ENCODE peak calls at places on chromosomes 12 and 14, in four cellular contexts. One of them, this sample, is unnamed. For H3K9me3, the result is how much of the 10 kb centered on the place peaks cover.

GRCh38 chr12:94184995-94185711 is 36.8 kb downstream of the PLXNC1 start:
- DNase-seq in K562: no peak
- DNase-seq in HepG2: no peak
- DNase-seq in H1: no peak
- DNase-seq in this sample: no peak

GRCh38 chr12:118052324-118053070 is 8.5 kb downstream of the WSB2 start:
- DNase-seq in HepG2: peak
- DNase-seq in H1: no peak
- DNase-seq in K562: no peak
- DNase-seq in this sample: no peak

GRCh38 chr12:38156497-38157245 is 159.9 kb upstream of the ALG10B start:
- DNase-seq in K562: no peak
- DNase-seq in HepG2: no peak
- DNase-seq in H1: no peak
- DNase-seq in this sample: no peak

GRCh38 chr12:32454866-32455265 is 55.5 kb downstream of the FGD4 start:
- DNase-seq in HepG2: no peak
- DNase-seq in H1: peak
- DNase-seq in K562: no peak
- DNase-seq in this sample: peak

GRCh38 chr12:48826209-48826855 is 8.0 kb downstream of the CACNB3 start:
- DNase-seq in K562: no peak
- DNase-seq in HepG2: no peak
- DNase-seq in H1: no peak
- DNase-seq in this sample: no peak

GRCh38 chr14:31505411-31505810 is 17.6 kb upstream of the GPR33 start:
- DNase-seq in K562: no peak
- DNase-seq in H1: no peak
- DNase-seq in HepG2: no peak
- DNase-seq in this sample: no peak

GRCh38 chr14:24243336-24243836 is 963 bp upstream of the TINF2 start:
- DNase-seq in H1: no peak
- DNase-seq in K562: peak
- DNase-seq in HepG2: peak
- DNase-seq in this sample: no peak

GRCh38 chr12:24600559-24600958 is 348.3 kb downstream of the BCAT1 start:
- DNase-seq in HepG2: no peak
- DNase-seq in K562: no peak
- DNase-seq in H1: no peak
- DNase-seq in this sample: no peak

GRCh38 chr14:103260629-103261124 is 73.4 kb upstream of the EIF5 start:
- DNase-seq in K562: peak
- DNase-seq in H1: no peak
- DNase-seq in HepG2: no peak
- DNase-seq in this sample: no peak

GRCh38 chr12:70929029-70929428 is 8.5 kb upstream of the PTPRR start:
- DNase-seq in H1: no peak
- DNase-seq in HepG2: no peak
- DNase-seq in K562: no peak
- DNase-seq in this sample: no peak

GRCh38 chr12:130603566-130603965 is 112.5 kb downstream of the RIMBP2 start:
- DNase-seq in HepG2: no peak
- DNase-seq in K562: no peak
- DNase-seq in H1: no peak
- DNase-seq in this sample: no peak

GRCh38 chr12:45051490-45052105 is 699 bp upstream of the DBX2 start:
- DNase-seq in HepG2: no peak
- DNase-seq in K562: no peak
- DNase-seq in H1: no peak
- DNase-seq in this sample: no peak

GRCh38 chr14:55814064-55814463 is 234.1 kb downstream of the KTN1 start:
- DNase-seq in H1: no peak
- DNase-seq in HepG2: no peak
- DNase-seq in K562: peak
- DNase-seq in this sample: no peak

GRCh38 chr12:122291431-122291830 is 25.1 kb upstream of the VPS33A start:
- DNase-seq in HepG2: no peak
- DNase-seq in K562: no peak
- DNase-seq in H1: no peak
- DNase-seq in this sample: no peak

GRCh38 chr12:27680638-27681037 is 15.6 kb upstream of the REP15 start:
- DNase-seq in H1: no peak
- DNase-seq in HepG2: no peak
- DNase-seq in K562: no peak
- DNase-seq in this sample: no peak

GRCh38 chr14:57275023-57275664 is 6.4 kb downstream of the AP5M1 start:
- DNase-seq in HepG2: no peak
- DNase-seq in K562: no peak
- DNase-seq in H1: no peak
- DNase-seq in this sample: no peak

GRCh38 chr14:56686416-56686815 is 106.8 kb downstream of the TMEM260 start:
- DNase-seq in H1: peak
- DNase-seq in HepG2: peak
- DNase-seq in K562: no peak
- DNase-seq in this sample: peak

GRCh38 chr12:110906088-110906487 is 14.3 kb downstream of the MYL2 start:
- DNase-seq in K562: peak
- DNase-seq in HepG2: no peak
- DNase-seq in H1: no peak
- DNase-seq in this sample: no peak

GRCh38 chr12:58877243-58877743 is 43.0 kb downstream of the LRIG3 start:
- DNase-seq in H1: no peak
- DNase-seq in K562: no peak
- DNase-seq in HepG2: peak
- DNase-seq in this sample: no peak

GRCh38 chr12:108890208-108890607 is 10.3 kb downstream of the DAO start:
- DNase-seq in K562: peak
- DNase-seq in HepG2: no peak
- DNase-seq in H1: no peak
- DNase-seq in this sample: no peak

GRCh38 chr12:14417717-14418116 is 52.2 kb downstream of the ATF7IP start:
- DNase-seq in HepG2: peak
- DNase-seq in K562: peak
- DNase-seq in H1: peak
- DNase-seq in this sample: peak

GRCh38 chr12:32305163-32305562 is 94.2 kb upstream of the FGD4 start:
- DNase-seq in K562: peak
- DNase-seq in H1: no peak
- DNase-seq in HepG2: peak
- DNase-seq in this sample: no peak

GRCh38 chr14:61463664-61464063 is 142.3 kb downstream of the PRKCH start:
- DNase-seq in H1: no peak
- DNase-seq in HepG2: no peak
- DNase-seq in K562: no peak
- DNase-seq in this sample: no peak

GRCh38 chr12:122142857-122143256 is 31.2 kb downstream of the IL31 start:
- DNase-seq in H1: no peak
- DNase-seq in HepG2: no peak
- DNase-seq in K562: no peak
- DNase-seq in this sample: no peak

GRCh38 chr12:103632554-103633216 is 45.6 kb downstream of the STAB2 start:
- DNase-seq in H1: peak
- DNase-seq in K562: peak
- DNase-seq in HepG2: peak
- DNase-seq in this sample: peak

GRCh38 chr14:31510222-31510621 is 22.4 kb upstream of the GPR33 start:
- DNase-seq in H1: no peak
- DNase-seq in K562: peak
- DNase-seq in HepG2: peak
- DNase-seq in this sample: no peak

GRCh38 chr14:61645247-61645646 is 50.1 kb upstream of the HIF1A start:
- DNase-seq in H1: no peak
- DNase-seq in K562: no peak
- DNase-seq in HepG2: no peak
- DNase-seq in this sample: no peak

GRCh38 chr12:111435661-111436201 is 30.0 kb downstream of the SH2B3 start:
- DNase-seq in HepG2: no peak
- DNase-seq in K562: no peak
- DNase-seq in H1: no peak
- DNase-seq in this sample: no peak

GRCh38 chr14:99236386-99237133 is 35.4 kb downstream of the BCL11B start:
- DNase-seq in H1: no peak
- DNase-seq in K562: no peak
- DNase-seq in HepG2: no peak
- DNase-seq in this sample: no peak
- H3K9me3 ChIP-seq in H1: under half
- H3K9me3 ChIP-seq in K562: under half
- H3K9me3 ChIP-seq in HepG2: under half
- H3K9me3 ChIP-seq in this sample: under half

GRCh38 chr12:67541625-67541991 is 106.9 kb upstream of the DYRK2 start:
- DNase-seq in H1: no peak
- DNase-seq in K562: no peak
- DNase-seq in HepG2: no peak
- DNase-seq in this sample: no peak
- TF ChIP-seq ZNF274 in H1: no peak
- TF ChIP-seq ZNF274 in K562: no peak
- TF ChIP-seq ZNF274 in HepG2: no peak
- TF ChIP-seq ZNF274 in this sample: no peak

GRCh38 chr12:65878540-65878939 is 54.3 kb downstream of the HMGA2 start:
- DNase-seq in HepG2: no peak
- DNase-seq in H1: no peak
- DNase-seq in K562: no peak
- DNase-seq in this sample: no peak
- H3K9me3 ChIP-seq in HepG2: under half
- H3K9me3 ChIP-seq in H1: under half
- H3K9me3 ChIP-seq in K562: under half
- H3K9me3 ChIP-seq in this sample: under half

DNA sequence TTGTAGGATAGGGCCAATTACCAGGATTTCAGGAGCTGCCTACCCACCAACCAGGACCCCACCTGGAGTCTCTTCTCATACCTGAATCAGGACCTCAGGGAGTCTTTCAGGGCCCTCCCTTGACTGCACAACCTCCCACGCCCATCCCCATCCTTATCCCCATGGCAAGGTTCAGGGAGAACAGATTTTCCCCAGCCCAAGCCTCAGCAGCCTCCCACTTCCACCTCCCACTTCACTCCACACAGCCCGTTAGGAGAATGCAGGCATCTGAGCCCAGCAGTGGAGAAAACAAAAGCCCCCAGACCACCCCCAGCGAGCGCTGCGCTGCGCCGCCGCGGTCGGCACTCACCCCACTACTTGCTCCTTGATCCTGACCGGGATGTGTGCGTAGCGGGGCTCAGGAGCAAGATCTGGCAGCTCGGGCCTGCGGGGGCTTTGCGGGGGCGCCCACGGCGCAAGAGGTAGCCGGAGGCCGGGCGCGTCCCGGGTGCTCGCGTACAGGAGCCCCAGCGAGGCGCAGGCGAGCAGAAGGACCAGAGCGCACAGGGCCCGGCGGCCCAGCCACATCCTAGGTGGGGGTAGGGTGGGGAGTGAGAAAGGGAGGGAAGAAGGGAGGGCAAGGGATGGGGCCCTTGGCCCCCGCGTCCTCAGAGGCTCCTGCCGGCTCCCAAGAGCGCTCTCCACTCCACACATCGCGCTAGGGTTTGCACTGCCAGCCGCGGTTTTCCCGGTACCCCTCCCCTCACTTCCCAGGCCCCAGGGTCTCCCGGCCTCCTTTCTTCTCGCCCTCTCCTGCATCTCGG is 1.2 kb downstream of the B4GALNT1 start:
- DNase-seq in H1: no peak
- DNase-seq in HepG2: no peak
- DNase-seq in K562: no peak
- DNase-seq in this sample: no peak
- TF ChIP-seq ZNF274 in H1: no peak
- TF ChIP-seq ZNF274 in HepG2: no peak
- TF ChIP-seq ZNF274 in K562: no peak
- TF ChIP-seq ZNF274 in this sample: no peak

GRCh38 chr12:69765515-69765914 is 26.9 kb downstream of the RAB3IP start:
- DNase-seq in K562: no peak
- DNase-seq in H1: no peak
- DNase-seq in HepG2: no peak
- DNase-seq in this sample: no peak
- H3K9me3 ChIP-seq in K562: under half
- H3K9me3 ChIP-seq in H1: under half
- H3K9me3 ChIP-seq in HepG2: under half
- H3K9me3 ChIP-seq in this sample: under half

GRCh38 chr14:76208340-76208739 is 56.6 kb downstream of the GPATCH2L start:
- DNase-seq in K562: no peak
- DNase-seq in H1: no peak
- DNase-seq in HepG2: no peak
- DNase-seq in this sample: peak
- TF ChIP-seq ZNF274 in K562: no peak
- TF ChIP-seq ZNF274 in H1: no peak
- TF ChIP-seq ZNF274 in HepG2: no peak
- TF ChIP-seq ZNF274 in this sample: no peak

This sample was measured in NT2/D1.